ENCODE peak calls at places on chromosome 14, in nine cellular contexts. A is GM12892; Q is SK-N-SH; R is vagina; X is activated CD8-positive, alpha-beta memory T cell treated with anti-CD3 and anti-CD28 coated beads, Interleukin-2, amount 50 U/mL, for 4 hours; Z is cardiac muscle cell; W is glutamatergic neuron; O is endothelial cell; P is stimulated activated CD8-positive, alpha-beta memory T cell treated with anti-CD3 and anti-CD28 coated beads, Interleukin-12 subunit alpha, Interleukin-12 subunit beta, amount 100 ng/mL, for 4 hours. M is an unnamed sample.

GRCh38 chr14:96565811-96566210 is 63.6 kb downstream of the PAPOLA start:
- DNase-seq in A (no peak), Q (no peak), R (no peak), X (no peak), Z (no peak), W (no peak), O (no peak), P (no peak), M (no peak)

GRCh38 chr14:80714489-80714888 is 227.0 kb downstream of the CEP128 start:
- DNase-seq in A (no peak), Q (no peak), R (no peak), X (no peak), Z (no peak), W (no peak), O (no peak), P (no peak), M (no peak)

GRCh38 chr14:30988509-30988908 is 36.9 kb upstream of the AP4S1 start:
- DNase-seq in A (no peak), Q (no peak), R (no peak), X (no peak), Z (no peak), W (no peak), O (no peak), P (no peak), M (no peak)

GRCh38 chr14:73386342-73386741 is 72.0 kb downstream of the NUMB start:
- DNase-seq in A (no peak), Q (no peak), R (no peak), X (no peak), Z (no peak), W (no peak), O (no peak), P (no peak), M (no peak)

GRCh38 chr14:105469456-105470162 is 5.0 kb upstream of the CRIP2 start:
- DNase-seq in A (no peak), Q (no peak), R (no peak), X (no peak), Z (no peak), W (no peak), O (no peak), P (no peak), M (no peak)

GRCh38 chr14:42654707-42655106 is 1048.0 kb downstream of the LRFN5 start:
- DNase-seq in A (no peak), Q (no peak), R (no peak), X (no peak), Z (no peak), W (no peak), O (no peak), P (no peak), M (no peak)

GRCh38 chr14:55276736-55277135 is 5.5 kb downstream of the FBXO34 start:
- DNase-seq in A (no peak), Q (no peak), R (no peak), X (no peak), Z (no peak), W (no peak), O (no peak), P (no peak), M (no peak)

GRCh38 chr14:71686677-71687076 is 245.6 kb upstream of the RGS6 start:
- DNase-seq in A (no peak), Q (no peak), R (peak; percentile 93), X (no peak), Z (no peak), W (no peak), O (no peak), P (no peak), M (no peak)

GRCh38 chr14:52268191-52269061 is 928 bp downstream of the PTGDR start:
- DNase-seq in A (no peak), Q (peak; percentile 36), R (no peak), X (peak; percentile 23), Z (peak; percentile 14), W (peak; percentile 52), O (peak; percentile 32), P (no peak), M (no peak)

GRCh38 chr14:99809376-99809775 is 16.2 kb downstream of the EML1 start:
- DNase-seq in A (no peak), Q (peak; percentile 77), R (no peak), X (no peak), Z (no peak), W (no peak), O (no peak), P (no peak), M (no peak)

GRCh38 chr14:26598081-26598671 is 343 bp upstream of the NOVA1 start:
- DNase-seq in A (no peak), Q (peak; percentile 87), R (peak; percentile 92), X (peak; percentile 14), Z (peak; percentile 96), W (peak; percentile 90), O (peak; percentile 90), P (no peak), M (no peak)